ENCODE peak calls at places on chromosomes 6 and 20, in five cellular contexts. L is BE2C, T is GM12865, G is spleen, R is retinal pigment epithelial cell. P is an unnamed sample.

GRCh38 chr20:51815383-51816076 is 13.2 kb upstream of the SALL4 start:
- DNase-seq in G (no peak), T (no peak), R (no peak), L (no peak), P (no peak)

GRCh38 chr20:49786226-49786625 is 26.4 kb upstream of the SLC9A8 start:
- DNase-seq in R (no peak), G (no peak), L (no peak), T (peak), P (no peak)

GRCh38 chr6:122569372-122569771 is 40.8 kb upstream of the PKIB start:
- DNase-seq in R (no peak), G (no peak), T (no peak), L (no peak), P (no peak)

GRCh38 chr6:154408906-154409500 is 52.4 kb upstream of the IPCEF1 start:
- DNase-seq in G (no peak), T (peak), L (no peak), R (no peak), P (no peak)

GRCh38 chr6:139577124-139577800 is 202.8 kb upstream of the CITED2 start:
- DNase-seq in T (no peak), L (no peak), G (no peak), R (no peak), P (no peak)

GRCh38 chr6:96724641-96725040 is 112.6 kb downstream of the GPR63 start:
- DNase-seq in R (no peak), L (no peak), G (no peak), T (no peak), P (no peak)

GRCh38 chr20:56827763-56828162 is 198.7 kb downstream of the TFAP2C start:
- DNase-seq in T (no peak), L (no peak), R (no peak), G (no peak), P (no peak)

GRCh38 chr20:7375905-7376304 is 564.4 kb downstream of the HAO1 start:
- DNase-seq in L (no peak), R (no peak), T (peak), G (no peak), P (no peak)

GRCh38 chr20:58850693-58851174 is at the start of gene GNAS-AS1:
- DNase-seq in L (peak), R (peak), G (peak), T (peak), P (peak)

GRCh38 chr6:104218132-104218531 is 641.6 kb downstream of the HACE1 start:
- DNase-seq in R (peak), L (no peak), T (no peak), G (no peak), P (no peak)

GRCh38 chr20:61135966-61136365 is 116.1 kb upstream of the CDH4 start:
- DNase-seq in G (no peak), R (no peak), T (no peak), L (no peak), P (no peak)

GRCh38 chr6:16712931-16713484 is 48.3 kb downstream of the ATXN1 start:
- DNase-seq in L (peak), T (peak), R (peak), G (no peak), P (peak)

GRCh38 chr6:112218563-112218962 is 35.8 kb downstream of the LAMA4 start:
- DNase-seq in L (no peak), T (no peak), R (no peak), G (no peak), P (no peak)

GRCh38 chr6:108541843-108542795 is 18.6 kb upstream of the FOXO3 start:
- DNase-seq in L (peak), R (no peak), T (peak), G (peak), P (peak)

GRCh38 chr6:106005013-106005412 is 81.1 kb upstream of the PRDM1 start:
- DNase-seq in T (no peak), R (peak), G (no peak), L (no peak), P (no peak)

GRCh38 chr20:47281376-47281775 is 75.1 kb downstream of the ZMYND8 start:
- DNase-seq in R (no peak), L (no peak), G (no peak), T (no peak), P (no peak)

GRCh38 chr6:128238248-128238647 is 282.2 kb downstream of the PTPRK start:
- DNase-seq in L (no peak), R (no peak), T (no peak), G (no peak), P (no peak)

GRCh38 chr6:66361886-66362285 is 654.9 kb upstream of the EYS start:
- DNase-seq in G (no peak), L (no peak), T (no peak), R (no peak), P (no peak)

GRCh38 chr20:35305682-35306556 is 13.7 kb upstream of the FAM83C start:
- DNase-seq in L (no peak), G (no peak), T (no peak), R (peak), P (peak)

GRCh38 chr6:31631209-31631608 is 10.7 kb downstream of the PRRC2A start:
- DNase-seq in R (no peak), L (no peak), G (no peak), T (no peak), P (no peak)

GRCh38 chr6:6690144-6690483 is 101.6 kb downstream of the LY86 start:
- DNase-seq in L (no peak), T (no peak), G (no peak), R (no peak), P (no peak)

GRCh38 chr6:15658345-15658744 is 4.5 kb downstream of the DTNBP1 start:
- DNase-seq in G (peak), T (peak), L (no peak), R (no peak), P (no peak)

GRCh38 chr6:150299873-150300485 is 68.8 kb upstream of the IYD start:
- DNase-seq in T (no peak), G (no peak), L (no peak), R (no peak), P (no peak)

GRCh38 chr20:57651977-57652864 is 32.0 kb upstream of the ZBP1 start:
- DNase-seq in R (no peak), T (no peak), L (no peak), G (peak), P (no peak)

GRCh38 chr6:30515967-30516753 is 26.9 kb downstream of the HLA-E start:
- DNase-seq in G (peak), T (peak), R (peak), L (peak), P (peak)

GRCh38 chr6:44115866-44116265 is 11.4 kb downstream of the MRPL14 start:
- DNase-seq in G (no peak), R (no peak), T (no peak), L (no peak), P (no peak)

GRCh38 chr6:124433369-124434064 is 528.7 kb upstream of the RNF217 start:
- DNase-seq in R (no peak), L (no peak), G (no peak), T (no peak), P (no peak)

GRCh38 chr6:27668442-27669275 is 195.8 kb upstream of the ZNF184 start:
- DNase-seq in T (peak), L (peak), G (no peak), R (no peak), P (peak)

GRCh38 chr20:12649234-12649633 is 359.5 kb upstream of the SPTLC3 start:
- DNase-seq in L (no peak), R (no peak), G (no peak), T (no peak), P (no peak)

GRCh38 chr20:19658137-19658536 is 99.9 kb upstream of the RIN2 start:
- DNase-seq in G (peak), L (no peak), T (peak), R (no peak), P (no peak)

GRCh38 chr6:69780585-69781178 is 16.1 kb downstream of the LMBRD1 start:
- DNase-seq in T (no peak), G (no peak), L (no peak), R (no peak), P (no peak)

GRCh38 chr6:10412165-10412947 is 2.5 kb downstream of the TFAP2A start:
- DNase-seq in G (peak), L (no peak), T (peak), R (no peak), P (peak)

GRCh38 chr20:59818911-59819310 is 114.5 kb downstream of the SYCP2 start:
- DNase-seq in T (no peak), L (no peak), G (peak), R (no peak), P (no peak)

GRCh38 chr6:75397806-75398465 is 95.7 kb downstream of the FILIP1 start:
- DNase-seq in L (no peak), G (no peak), R (no peak), T (no peak), P (no peak)

GRCh38 chr6:56714982-56715456 is 72.3 kb upstream of the DST start:
- DNase-seq in R (peak), G (no peak), T (no peak), L (peak), P (no peak)

GRCh38 chr6:39044181-39044580 is 4.4 kb upstream of the GLP1R start:
- DNase-seq in R (no peak), T (no peak), L (no peak), G (peak), P (no peak)

GRCh38 chr6:85126448-85127178 is 323.3 kb upstream of the NT5E start:
- DNase-seq in G (peak), L (peak), T (peak), R (no peak), P (peak)

DNA sequence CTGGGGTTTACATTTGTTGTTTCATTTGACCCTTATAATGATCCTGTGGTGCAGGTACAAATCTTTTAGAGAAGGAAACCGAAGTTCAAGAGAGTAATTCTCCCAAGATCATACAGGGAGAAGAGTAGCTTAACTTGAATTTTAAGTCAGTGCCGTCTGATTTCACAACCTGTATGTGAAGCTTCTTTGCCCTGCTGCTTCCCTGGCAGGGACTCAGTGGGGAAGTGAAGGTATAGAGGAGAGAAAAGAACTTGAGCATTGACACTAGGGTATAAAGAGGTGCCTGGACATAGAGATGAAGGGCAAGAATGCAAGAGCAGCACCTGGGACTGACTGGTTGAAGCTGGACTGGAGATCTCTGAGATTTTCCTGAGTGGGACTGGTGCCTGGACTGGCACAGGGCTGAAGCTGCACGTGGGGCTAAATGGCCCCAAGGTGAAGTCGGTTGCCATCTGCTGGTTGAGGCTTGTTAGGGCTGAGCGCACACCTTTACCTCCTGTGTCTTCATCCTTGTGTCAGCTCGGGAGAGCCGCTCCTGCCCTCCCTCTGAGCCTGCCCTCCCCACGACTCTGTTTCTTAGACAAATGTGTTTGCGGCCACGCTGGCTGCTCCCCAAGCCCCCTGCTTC is 41.8 kb downstream of the FARS2 start:
- DNase-seq in R (no peak), G (peak), T (peak), L (peak), P (no peak)
- TF ChIP-seq CTCF in R (peak), G (peak), T (peak), L (peak), P (no peak)

GRCh38 chr6:40721252-40721936 is 134.2 kb upstream of the LRFN2 start:
- DNase-seq in T (no peak), G (no peak), L (peak), R (no peak), P (no peak)

GRCh38 chr6:40722081-40722480 is 134.9 kb upstream of the LRFN2 start:
- DNase-seq in T (no peak), G (no peak), L (no peak), R (no peak), P (no peak)

GRCh38 chr6:40718401-40718800 is 131.2 kb upstream of the LRFN2 start:
- DNase-seq in G (no peak), R (no peak), L (no peak), T (no peak), P (no peak)

GRCh38 chr6:40720375-40720748 is 133.2 kb upstream of the LRFN2 start:
- DNase-seq in R (no peak), G (no peak), L (peak), T (peak), P (no peak)

GRCh38 chr6:40719671-40720374 is 132.7 kb upstream of the LRFN2 start:
- DNase-seq in G (no peak), T (peak), R (no peak), L (peak), P (peak)
- H3K4me3 ChIP-seq in G (no peak), T (no peak), R (no peak), L (peak), P (no peak)

DNA sequence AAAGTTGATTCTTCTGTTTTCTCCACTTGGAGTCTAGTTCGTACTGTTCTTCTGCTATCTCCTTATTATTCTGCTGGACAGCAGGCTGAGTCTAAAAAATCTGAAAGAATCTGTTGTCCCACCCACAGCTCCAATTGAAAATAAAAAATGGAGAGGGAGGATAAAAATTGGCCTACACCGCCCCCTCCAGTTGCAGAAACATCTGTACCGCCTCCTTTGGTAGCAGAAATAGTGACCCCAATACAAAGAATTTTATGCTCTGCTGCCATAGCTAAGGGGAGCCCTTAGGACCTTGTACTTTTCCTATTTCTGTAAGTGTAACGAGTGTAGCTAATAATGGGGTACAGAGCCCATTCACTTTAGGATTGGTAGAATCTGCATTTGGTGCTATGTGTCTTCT is 4.9 kb upstream of the FKBP1A start:
- DNase-seq in T (no peak), R (no peak), G (no peak), L (no peak), P (no peak)
- TF ChIP-seq CTCF in T (no peak), R (no peak), G (peak), L (no peak), P (no peak)

GRCh38 chr20:43938017-43938655 is 23.5 kb downstream of the TOX2 start:
- DNase-seq in R (no peak), G (no peak), T (no peak), L (no peak), P (no peak)
- H3K4me3 ChIP-seq in R (no peak), G (no peak), T (no peak), L (no peak), P (no peak)

GRCh38 chr20:17881741-17882064 is 86.9 kb downstream of the SNX5 start:
- DNase-seq in R (no peak), L (no peak), G (no peak), T (no peak), P (no peak)
- TF ChIP-seq CTCF in R (no peak), L (no peak), G (no peak), T (no peak), P (no peak)

P was measured in HFF-Myc.